ENCODE peak calls at places on chromosomes 2 and 18, in four cellular contexts. One of them, this sample, is unnamed.

GRCh38 chr18:9534844-9535243 is 59.5 kb downstream of the RALBP1 start:
- DNase-seq in stimulated activated CD8-positive, alpha-beta memory T cell treated with anti-CD3 and anti-CD28 coated beads, Interleukin-7, amount 100 ng/mL, for 4 hours: no peak
- DNase-seq in pons: no peak
- DNase-seq in cardiac muscle cell: no peak
- DNase-seq in this sample: no peak

GRCh38 chr2:235613671-235614070 is 119.8 kb downstream of the AGAP1 start:
- DNase-seq in stimulated activated CD8-positive, alpha-beta memory T cell treated with anti-CD3 and anti-CD28 coated beads, Interleukin-7, amount 100 ng/mL, for 4 hours: no peak
- DNase-seq in pons: no peak
- DNase-seq in cardiac muscle cell: no peak
- DNase-seq in this sample: no peak

GRCh38 chr18:31977270-31977872 is 34.4 kb upstream of the TRAPPC8 start:
- DNase-seq in stimulated activated CD8-positive, alpha-beta memory T cell treated with anti-CD3 and anti-CD28 coated beads, Interleukin-7, amount 100 ng/mL, for 4 hours: no peak
- DNase-seq in pons: peak; percentile 82
- DNase-seq in cardiac muscle cell: peak; percentile 53
- DNase-seq in this sample: no peak

GRCh38 chr2:240905176-240905781 is 857 bp upstream of the CROCC2 start:
- DNase-seq in stimulated activated CD8-positive, alpha-beta memory T cell treated with anti-CD3 and anti-CD28 coated beads, Interleukin-7, amount 100 ng/mL, for 4 hours: no peak
- DNase-seq in pons: no peak
- DNase-seq in cardiac muscle cell: no peak
- DNase-seq in this sample: no peak

GRCh38 chr2:128395196-128395595 is 76.5 kb upstream of the HS6ST1 start:
- DNase-seq in stimulated activated CD8-positive, alpha-beta memory T cell treated with anti-CD3 and anti-CD28 coated beads, Interleukin-7, amount 100 ng/mL, for 4 hours: no peak
- DNase-seq in pons: no peak
- DNase-seq in cardiac muscle cell: no peak
- DNase-seq in this sample: no peak

GRCh38 chr2:11250400-11251277 is 93.8 kb downstream of the ROCK2 start:
- DNase-seq in stimulated activated CD8-positive, alpha-beta memory T cell treated with anti-CD3 and anti-CD28 coated beads, Interleukin-7, amount 100 ng/mL, for 4 hours: no peak
- DNase-seq in pons: no peak
- DNase-seq in cardiac muscle cell: no peak
- DNase-seq in this sample: no peak

GRCh38 chr18:627211-627610 is 30.2 kb upstream of the TYMS start:
- DNase-seq in stimulated activated CD8-positive, alpha-beta memory T cell treated with anti-CD3 and anti-CD28 coated beads, Interleukin-7, amount 100 ng/mL, for 4 hours: no peak
- DNase-seq in pons: no peak
- DNase-seq in cardiac muscle cell: no peak
- DNase-seq in this sample: no peak

GRCh38 chr2:128386066-128386465 is 67.4 kb upstream of the HS6ST1 start:
- DNase-seq in stimulated activated CD8-positive, alpha-beta memory T cell treated with anti-CD3 and anti-CD28 coated beads, Interleukin-7, amount 100 ng/mL, for 4 hours: no peak
- DNase-seq in pons: no peak
- DNase-seq in cardiac muscle cell: no peak
- DNase-seq in this sample: no peak

GRCh38 chr2:23563673-23564617 is 179.0 kb downstream of the KLHL29 start:
- DNase-seq in stimulated activated CD8-positive, alpha-beta memory T cell treated with anti-CD3 and anti-CD28 coated beads, Interleukin-7, amount 100 ng/mL, for 4 hours: no peak
- DNase-seq in pons: peak; percentile 81
- DNase-seq in cardiac muscle cell: no peak
- DNase-seq in this sample: no peak

GRCh38 chr2:118577202-118577601 is 270.2 kb downstream of the EN1 start:
- DNase-seq in stimulated activated CD8-positive, alpha-beta memory T cell treated with anti-CD3 and anti-CD28 coated beads, Interleukin-7, amount 100 ng/mL, for 4 hours: no peak
- DNase-seq in pons: no peak
- DNase-seq in cardiac muscle cell: no peak
- DNase-seq in this sample: no peak

GRCh38 chr2:160109243-160109642 is 46.8 kb upstream of the PLA2R1 start:
- DNase-seq in stimulated activated CD8-positive, alpha-beta memory T cell treated with anti-CD3 and anti-CD28 coated beads, Interleukin-7, amount 100 ng/mL, for 4 hours: no peak
- DNase-seq in pons: no peak
- DNase-seq in cardiac muscle cell: no peak
- DNase-seq in this sample: no peak

GRCh38 chr2:11573418-11574175 is 39.8 kb downstream of the GREB1 start:
- DNase-seq in stimulated activated CD8-positive, alpha-beta memory T cell treated with anti-CD3 and anti-CD28 coated beads, Interleukin-7, amount 100 ng/mL, for 4 hours: no peak
- DNase-seq in pons: no peak
- DNase-seq in cardiac muscle cell: no peak
- DNase-seq in this sample: peak; percentile 15

GRCh38 chr2:236309669-236310029 is 45.4 kb upstream of the ASB18 start:
- DNase-seq in stimulated activated CD8-positive, alpha-beta memory T cell treated with anti-CD3 and anti-CD28 coated beads, Interleukin-7, amount 100 ng/mL, for 4 hours: no peak
- DNase-seq in pons: peak; percentile 30
- DNase-seq in cardiac muscle cell: peak; percentile 58
- DNase-seq in this sample: no peak

GRCh38 chr2:70552501-70553333 is 909 bp downstream of the TGFA start:
- DNase-seq in stimulated activated CD8-positive, alpha-beta memory T cell treated with anti-CD3 and anti-CD28 coated beads, Interleukin-7, amount 100 ng/mL, for 4 hours: peak; percentile 10
- DNase-seq in pons: no peak
- DNase-seq in cardiac muscle cell: peak; percentile 18
- DNase-seq in this sample: no peak

GRCh38 chr2:235860846-235861245 is 307.3 kb downstream of the GBX2 start:
- DNase-seq in stimulated activated CD8-positive, alpha-beta memory T cell treated with anti-CD3 and anti-CD28 coated beads, Interleukin-7, amount 100 ng/mL, for 4 hours: no peak
- DNase-seq in pons: no peak
- DNase-seq in cardiac muscle cell: no peak
- DNase-seq in this sample: no peak

GRCh38 chr2:226760412-226761194 is 39.0 kb downstream of the IRS1 start:
- DNase-seq in stimulated activated CD8-positive, alpha-beta memory T cell treated with anti-CD3 and anti-CD28 coated beads, Interleukin-7, amount 100 ng/mL, for 4 hours: no peak
- DNase-seq in pons: no peak
- DNase-seq in cardiac muscle cell: no peak
- DNase-seq in this sample: peak; percentile 94

GRCh38 chr2:73859721-73860586 is 31.2 kb downstream of the STAMBP start:
- DNase-seq in stimulated activated CD8-positive, alpha-beta memory T cell treated with anti-CD3 and anti-CD28 coated beads, Interleukin-7, amount 100 ng/mL, for 4 hours: peak; percentile 3
- DNase-seq in pons: no peak
- DNase-seq in cardiac muscle cell: no peak
- DNase-seq in this sample: peak; percentile 75

GRCh38 chr2:50143822-50144575 is 887.9 kb downstream of the NRXN1 start:
- DNase-seq in stimulated activated CD8-positive, alpha-beta memory T cell treated with anti-CD3 and anti-CD28 coated beads, Interleukin-7, amount 100 ng/mL, for 4 hours: no peak
- DNase-seq in pons: peak; percentile 91
- DNase-seq in cardiac muscle cell: peak; percentile 80
- DNase-seq in this sample: peak; percentile 41

GRCh38 chr2:234204480-234204879 is 154.0 kb downstream of the SPP2 start:
- DNase-seq in stimulated activated CD8-positive, alpha-beta memory T cell treated with anti-CD3 and anti-CD28 coated beads, Interleukin-7, amount 100 ng/mL, for 4 hours: no peak
- DNase-seq in pons: no peak
- DNase-seq in cardiac muscle cell: no peak
- DNase-seq in this sample: peak; percentile 24

GRCh38 chr2:218129756-218130155 is 3.9 kb downstream of the CXCR2 start:
- DNase-seq in stimulated activated CD8-positive, alpha-beta memory T cell treated with anti-CD3 and anti-CD28 coated beads, Interleukin-7, amount 100 ng/mL, for 4 hours: no peak
- DNase-seq in pons: no peak
- DNase-seq in cardiac muscle cell: no peak
- DNase-seq in this sample: no peak

GRCh38 chr2:136389809-136390208 is 271.9 kb upstream of the CXCR4 start:
- DNase-seq in stimulated activated CD8-positive, alpha-beta memory T cell treated with anti-CD3 and anti-CD28 coated beads, Interleukin-7, amount 100 ng/mL, for 4 hours: no peak
- DNase-seq in pons: no peak
- DNase-seq in cardiac muscle cell: no peak
- DNase-seq in this sample: no peak

GRCh38 chr2:66803651-66804050 is 368.7 kb downstream of the MEIS1 start:
- DNase-seq in stimulated activated CD8-positive, alpha-beta memory T cell treated with anti-CD3 and anti-CD28 coated beads, Interleukin-7, amount 100 ng/mL, for 4 hours: no peak
- DNase-seq in pons: no peak
- DNase-seq in cardiac muscle cell: no peak
- DNase-seq in this sample: no peak

GRCh38 chr2:106886916-106887758 is 1.2 kb upstream of the ST6GAL2 start:
- DNase-seq in stimulated activated CD8-positive, alpha-beta memory T cell treated with anti-CD3 and anti-CD28 coated beads, Interleukin-7, amount 100 ng/mL, for 4 hours: no peak
- DNase-seq in pons: no peak
- DNase-seq in cardiac muscle cell: peak; percentile 60
- DNase-seq in this sample: no peak

GRCh38 chr2:117858892-117859531 is 44.5 kb downstream of the DDX18 start:
- DNase-seq in stimulated activated CD8-positive, alpha-beta memory T cell treated with anti-CD3 and anti-CD28 coated beads, Interleukin-7, amount 100 ng/mL, for 4 hours: no peak
- DNase-seq in pons: no peak
- DNase-seq in cardiac muscle cell: no peak
- DNase-seq in this sample: no peak

GRCh38 chr2:182319556-182319955 is 107.3 kb downstream of the PDE1A start:
- DNase-seq in stimulated activated CD8-positive, alpha-beta memory T cell treated with anti-CD3 and anti-CD28 coated beads, Interleukin-7, amount 100 ng/mL, for 4 hours: no peak
- DNase-seq in pons: no peak
- DNase-seq in cardiac muscle cell: no peak
- DNase-seq in this sample: no peak

GRCh38 chr2:71675296-71675695 is 221.9 kb downstream of the DYSF start:
- DNase-seq in stimulated activated CD8-positive, alpha-beta memory T cell treated with anti-CD3 and anti-CD28 coated beads, Interleukin-7, amount 100 ng/mL, for 4 hours: no peak
- DNase-seq in pons: no peak
- DNase-seq in cardiac muscle cell: no peak
- DNase-seq in this sample: no peak

GRCh38 chr2:215038411-215038810 is 100.0 kb downstream of the ABCA12 start:
- DNase-seq in stimulated activated CD8-positive, alpha-beta memory T cell treated with anti-CD3 and anti-CD28 coated beads, Interleukin-7, amount 100 ng/mL, for 4 hours: no peak
- DNase-seq in pons: no peak
- DNase-seq in cardiac muscle cell: no peak
- DNase-seq in this sample: no peak

GRCh38 chr2:10787176-10787968 is 25.2 kb downstream of the PDIA6 start:
- DNase-seq in stimulated activated CD8-positive, alpha-beta memory T cell treated with anti-CD3 and anti-CD28 coated beads, Interleukin-7, amount 100 ng/mL, for 4 hours: no peak
- DNase-seq in pons: no peak
- DNase-seq in cardiac muscle cell: no peak
- DNase-seq in this sample: no peak

GRCh38 chr2:118832791-118833715 is 14.4 kb downstream of the EN1 start:
- DNase-seq in stimulated activated CD8-positive, alpha-beta memory T cell treated with anti-CD3 and anti-CD28 coated beads, Interleukin-7, amount 100 ng/mL, for 4 hours: no peak
- DNase-seq in pons: no peak
- DNase-seq in cardiac muscle cell: no peak
- DNase-seq in this sample: no peak

GRCh38 chr2:21466528-21466927 is 342.8 kb downstream of the TDRD15 start:
- DNase-seq in stimulated activated CD8-positive, alpha-beta memory T cell treated with anti-CD3 and anti-CD28 coated beads, Interleukin-7, amount 100 ng/mL, for 4 hours: no peak
- DNase-seq in pons: no peak
- DNase-seq in cardiac muscle cell: no peak
- DNase-seq in this sample: no peak

GRCh38 chr2:239891692-239892091 is 133.4 kb downstream of the NDUFA10 start:
- DNase-seq in stimulated activated CD8-positive, alpha-beta memory T cell treated with anti-CD3 and anti-CD28 coated beads, Interleukin-7, amount 100 ng/mL, for 4 hours: no peak
- DNase-seq in pons: no peak
- DNase-seq in cardiac muscle cell: no peak
- DNase-seq in this sample: no peak

GRCh38 chr18:31722369-31722957 is 38.1 kb upstream of the B4GALT6 start:
- DNase-seq in stimulated activated CD8-positive, alpha-beta memory T cell treated with anti-CD3 and anti-CD28 coated beads, Interleukin-7, amount 100 ng/mL, for 4 hours: peak; percentile 36
- DNase-seq in pons: peak; percentile 89
- DNase-seq in cardiac muscle cell: peak; percentile 80
- DNase-seq in this sample: peak; percentile 19

GRCh38 chr2:46702537-46702936 is 213.1 kb downstream of the MCFD2 start:
- DNase-seq in stimulated activated CD8-positive, alpha-beta memory T cell treated with anti-CD3 and anti-CD28 coated beads, Interleukin-7, amount 100 ng/mL, for 4 hours: no peak
- DNase-seq in pons: no peak
- DNase-seq in cardiac muscle cell: no peak
- DNase-seq in this sample: no peak

GRCh38 chr18:12702221-12703095 is at the start of the genes CEP76 and PSMG2:
- DNase-seq in stimulated activated CD8-positive, alpha-beta memory T cell treated with anti-CD3 and anti-CD28 coated beads, Interleukin-7, amount 100 ng/mL, for 4 hours: peak; percentile 77
- DNase-seq in pons: peak; percentile 79
- DNase-seq in cardiac muscle cell: peak; percentile 94
- DNase-seq in this sample: no peak

GRCh38 chr2:183284606-183285005 is 160.4 kb downstream of the NUP35 start:
- DNase-seq in stimulated activated CD8-positive, alpha-beta memory T cell treated with anti-CD3 and anti-CD28 coated beads, Interleukin-7, amount 100 ng/mL, for 4 hours: no peak
- DNase-seq in pons: no peak
- DNase-seq in cardiac muscle cell: no peak
- DNase-seq in this sample: peak; percentile 98

GRCh38 chr18:36064027-36064808 is 3.1 kb downstream of the RPRD1A start:
- DNase-seq in stimulated activated CD8-positive, alpha-beta memory T cell treated with anti-CD3 and anti-CD28 coated beads, Interleukin-7, amount 100 ng/mL, for 4 hours: no peak
- DNase-seq in pons: no peak
- DNase-seq in cardiac muscle cell: no peak
- DNase-seq in this sample: no peak

This sample was measured in HS-5.